ENCODE peak calls at places on chromosomes 3 and 15, in seven cellular contexts. N is K562, C is HCT116, W is SK-N-SH, D is HepG2, K is GM12878, Z is H1. U is an unnamed sample.

GRCh38 chr15:82946155-82946701 is 6.3 kb downstream of the HOMER2 start:
- DNase-seq in N (no peak), C (no peak), W (no peak), D (no peak), K (no peak), Z (no peak), U (no peak)

GRCh38 chr3:36792342-36792741 is 28.0 kb upstream of the DCLK3 start:
- DNase-seq in N (peak; percentile 62), C (peak; percentile 24), W (peak; percentile 42), D (peak; percentile 30), K (no peak), Z (peak; percentile 66), U (peak; percentile 47)

GRCh38 chr15:81385110-81386076 is 11.4 kb upstream of the TMC3 start:
- DNase-seq in N (no peak), C (no peak), W (no peak), D (peak; percentile 55), K (no peak), Z (no peak), U (no peak)

GRCh38 chr15:95451891-95452290 is 878.6 kb upstream of the NR2F2 start:
- DNase-seq in N (no peak), C (no peak), W (no peak), D (no peak), K (no peak), Z (no peak), U (no peak)

GRCh38 chr3:186570941-186571643 is 572 bp downstream of the DNAJB11 start:
- DNase-seq in N (no peak), C (no peak), W (no peak), D (no peak), K (no peak), Z (no peak), U (no peak)

GRCh38 chr15:29873942-29874341 is 51.7 kb upstream of the TJP1 start:
- DNase-seq in N (no peak), C (no peak), W (no peak), D (no peak), K (no peak), Z (no peak), U (no peak)

GRCh38 chr3:195807681-195808121 is 4.0 kb downstream of the MUC4 start:
- DNase-seq in N (no peak), C (no peak), W (no peak), D (no peak), K (no peak), Z (no peak), U (no peak)

GRCh38 chr3:170418422-170419300 is at the start of gene CLDN11:
- DNase-seq in N (no peak), C (no peak), W (peak; percentile 91), D (no peak), K (no peak), Z (peak; percentile 83), U (no peak)

GRCh38 chr15:79076661-79077060 is 13.9 kb downstream of the RASGRF1 start:
- DNase-seq in N (no peak), C (no peak), W (no peak), D (no peak), K (no peak), Z (no peak), U (no peak)

GRCh38 chr15:64070965-64071851 is 22.4 kb downstream of the CIAO2A start:
- DNase-seq in N (peak; percentile 77), C (no peak), W (no peak), D (peak; percentile 74), K (no peak), Z (no peak), U (no peak)

GRCh38 chr15:34436956-34437442 is 609 bp downstream of the GOLGA8A start:
- DNase-seq in N (peak; percentile 74), C (no peak), W (peak; percentile 78), D (peak; percentile 3), K (no peak), Z (no peak), U (peak; percentile 15)

GRCh38 chr3:105791134-105791533 is 77.7 kb downstream of the CBLB start:
- DNase-seq in N (no peak), C (no peak), W (no peak), D (no peak), K (no peak), Z (no peak), U (no peak)

GRCh38 chr3:156433910-156434309 is 121.0 kb downstream of the SSR3 start:
- DNase-seq in N (no peak), C (no peak), W (peak; percentile 33), D (no peak), K (no peak), Z (no peak), U (no peak)

GRCh38 chr3:60065227-60065868 is 1015.5 kb upstream of the CFAP20DC start:
- DNase-seq in N (no peak), C (no peak), W (no peak), D (no peak), K (no peak), Z (no peak), U (no peak)

GRCh38 chr3:154178172-154178571 is 57.0 kb downstream of the ARHGEF26 start:
- DNase-seq in N (no peak), C (no peak), W (no peak), D (no peak), K (no peak), Z (no peak), U (no peak)

GRCh38 chr15:90531147-90531546 is 1.4 kb downstream of the CRTC3 start:
- DNase-seq in N (no peak), C (no peak), W (peak; percentile 56), D (no peak), K (no peak), Z (no peak), U (no peak)

GRCh38 chr3:86562095-86562494 is 428.9 kb downstream of the VGLL3 start:
- DNase-seq in N (no peak), C (no peak), W (no peak), D (no peak), K (no peak), Z (no peak), U (no peak)

GRCh38 chr3:86563358-86563970 is 427.5 kb downstream of the VGLL3 start:
- DNase-seq in N (peak; percentile 26), C (peak; percentile 3), W (peak; percentile 16), D (peak; percentile 34), K (no peak), Z (no peak), U (peak; percentile 68)
- TF ChIP-seq JUND in N (no peak), C (no peak), W (no peak), D (no peak), K (no peak), Z (no peak), U (no peak)

GRCh38 chr3:97001611-97002010 is 187.2 kb downstream of the EPHA6 start:
- DNase-seq in N (no peak), C (no peak), W (no peak), D (no peak), K (no peak), Z (no peak), U (no peak)
- TF ChIP-seq JUND in N (no peak), C (no peak), W (no peak), D (no peak), K (no peak), Z (no peak), U (no peak)

DNA sequence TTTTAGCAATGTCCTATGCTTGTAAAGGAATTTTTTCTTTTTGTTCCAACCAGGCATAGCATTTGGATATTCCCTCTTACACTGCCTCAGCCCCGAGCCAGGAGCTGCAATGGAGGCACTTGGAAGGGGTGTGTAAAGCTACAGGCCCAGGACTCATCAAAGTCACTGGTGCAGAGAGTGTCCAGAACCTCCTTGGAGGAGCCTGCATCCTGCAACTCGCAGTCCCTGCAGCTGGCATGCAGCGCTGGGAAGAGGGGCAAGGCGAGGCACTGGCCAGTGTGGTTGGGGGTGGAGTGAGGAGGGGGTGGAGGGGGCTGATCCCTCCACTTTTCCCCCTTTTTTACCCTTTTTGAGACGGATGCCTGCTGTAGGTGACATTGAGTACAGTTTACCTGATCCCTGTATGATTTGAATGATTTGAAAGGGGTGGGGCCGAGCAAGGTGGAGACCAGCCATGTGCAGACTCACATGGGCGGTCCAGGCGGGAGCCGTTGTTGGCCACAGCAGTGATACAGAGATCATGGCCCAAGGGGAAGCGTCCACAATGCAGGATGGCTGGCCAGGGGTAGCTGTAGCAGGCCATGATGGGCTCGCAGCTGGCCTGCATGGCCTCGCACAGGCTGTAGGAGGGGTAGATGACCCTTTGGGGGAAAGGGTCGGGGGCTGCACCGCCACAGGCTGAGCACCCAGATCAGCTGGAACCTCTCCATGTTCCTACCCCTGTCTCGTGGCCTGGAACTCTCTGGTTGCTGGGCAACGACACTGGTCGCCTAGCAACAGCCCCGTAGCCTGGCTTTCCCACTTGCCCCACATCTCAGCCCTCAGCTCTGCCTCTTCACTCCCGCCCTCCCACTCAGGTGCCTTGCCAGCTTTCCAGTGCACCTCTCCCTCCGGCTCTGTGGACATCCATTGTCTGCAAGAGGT is 7.9 kb downstream of the P4HTM start:
- DNase-seq in N (no peak), C (no peak), W (peak; percentile 86), D (no peak), K (no peak), Z (peak; percentile 63), U (no peak)
- TF ChIP-seq JUND in N (no peak), C (no peak), W (no peak), D (no peak), K (no peak), Z (no peak), U (no peak)

GRCh38 chr15:101169457-101170071 is 82.3 kb downstream of the CHSY1 start:
- DNase-seq in N (no peak), C (no peak), W (no peak), D (no peak), K (no peak), Z (no peak), U (no peak)

GRCh38 chr15:101168463-101168824 is 83.4 kb downstream of the CHSY1 start:
- DNase-seq in N (no peak), C (no peak), W (no peak), D (no peak), K (no peak), Z (no peak), U (peak; percentile 93)

GRCh38 chr15:101167366-101167790 is 84.5 kb downstream of the CHSY1 start:
- DNase-seq in N (no peak), C (no peak), W (no peak), D (peak; percentile 31), K (no peak), Z (no peak), U (peak; percentile 52)

GRCh38 chr15:101168898-101169297 is 83.0 kb downstream of the CHSY1 start:
- DNase-seq in N (no peak), C (no peak), W (no peak), D (no peak), K (no peak), Z (no peak), U (no peak)

GRCh38 chr15:101167791-101168462 is 83.9 kb downstream of the CHSY1 start:
- DNase-seq in N (peak; percentile 97), C (peak; percentile 31), W (no peak), D (peak; percentile 57), K (no peak), Z (no peak), U (peak; percentile 90)
- TF ChIP-seq JUND in N (peak; percentile 95), C (peak; percentile 7), W (no peak), D (no peak), K (no peak), Z (no peak), U (no peak)

DNA sequence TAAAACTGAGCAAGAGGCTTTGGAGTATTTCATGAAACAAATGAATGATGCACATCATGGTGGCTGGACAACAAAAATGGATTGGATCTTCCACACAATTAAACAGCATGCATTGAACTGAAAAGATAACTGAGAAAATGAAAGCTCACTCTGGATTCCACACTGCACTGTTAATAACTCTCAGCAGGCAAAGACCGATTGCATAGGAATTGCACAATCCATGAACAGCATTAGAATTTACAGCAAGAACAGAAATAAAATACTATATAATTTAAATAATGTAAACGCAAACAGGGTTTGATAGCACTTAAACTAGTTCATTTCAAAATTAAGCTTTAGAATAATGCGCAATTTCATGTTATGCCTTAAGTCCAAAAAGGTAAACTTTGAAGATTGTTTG is 16.7 kb downstream of the KCNMB3 start:
- DNase-seq in N (no peak), C (no peak), W (no peak), D (no peak), K (no peak), Z (no peak), U (no peak)
- TF ChIP-seq JUND in N (no peak), C (no peak), W (no peak), D (no peak), K (no peak), Z (no peak), U (no peak)

U was measured in T47D.